ENCODE peak calls at places on chromosomes 1 and 21, in five cellular contexts. E, L, P, J and T are unnamed samples.

GRCh38 chr1:223500560-223501425 is 107.6 kb downstream of the CCDC185 start:
- DNase-seq in L (no peak), P (no peak), E (no peak), J (peak; percentile 20), T (peak; percentile 60)

GRCh38 chr1:116020668-116021272 is 44.5 kb downstream of the SLC22A15 start:
- DNase-seq in J (peak; percentile 13), P (peak; percentile 49), E (peak; percentile 36), L (no peak), T (peak; percentile 82)

GRCh38 chr1:154992721-154993571 is 440 bp upstream of the LENEP start:
- DNase-seq in L (no peak), P (no peak), J (no peak), E (no peak), T (no peak)

GRCh38 chr21:38511198-38511597 is 12.9 kb upstream of the ERG start:
- DNase-seq in L (no peak), P (no peak), E (no peak), J (no peak), T (no peak)

GRCh38 chr1:239107676-239108075 is 278.7 kb upstream of the CHRM3 start:
- DNase-seq in E (no peak), P (no peak), L (no peak), J (no peak), T (no peak)

GRCh38 chr1:205812271-205812877 is 624 bp downstream of the SLC41A1 start:
- DNase-seq in P (no peak), E (peak; percentile 37), L (peak; percentile 39), J (no peak), T (peak; percentile 71)

GRCh38 chr1:221449801-221450470 is 292.0 kb downstream of the DUSP10 start:
- DNase-seq in J (no peak), L (no peak), E (no peak), P (no peak), T (no peak)

GRCh38 chr1:54163051-54163450 is 10.3 kb upstream of the CDCP2 start:
- DNase-seq in L (no peak), P (no peak), E (no peak), J (no peak), T (no peak)

GRCh38 chr1:223834660-223835263 is 11.0 kb downstream of the TP53BP2 start:
- DNase-seq in J (no peak), P (no peak), E (no peak), L (no peak), T (no peak)

GRCh38 chr1:37159102-37159501 is 124.8 kb upstream of the GRIK3 start:
- DNase-seq in P (no peak), E (no peak), J (no peak), L (no peak), T (peak; percentile 60)

GRCh38 chr1:115988953-115989352 is 12.6 kb downstream of the SLC22A15 start:
- DNase-seq in L (no peak), P (no peak), J (no peak), E (no peak), T (no peak)

GRCh38 chr1:91123319-91123718 is 101.5 kb upstream of the ZNF644 start:
- DNase-seq in E (no peak), P (no peak), L (no peak), J (no peak), T (no peak)

GRCh38 chr1:23424171-23424959 is at the start of gene TCEA3:
- DNase-seq in J (no peak), E (peak; percentile 70), L (peak; percentile 40), P (no peak), T (peak; percentile 69)

GRCh38 chr21:41369915-41370839 is 8.3 kb downstream of the MX2 start:
- DNase-seq in J (no peak), L (peak; percentile 11), P (no peak), E (no peak), T (peak; percentile 52)

GRCh38 chr1:59143824-59144223 is 153.1 kb upstream of the FGGY start:
- DNase-seq in P (no peak), L (no peak), E (no peak), J (no peak), T (peak; percentile 37)

GRCh38 chr1:219372916-219373615 is 199.4 kb downstream of the LYPLAL1 start:
- DNase-seq in J (no peak), P (no peak), E (no peak), L (no peak), T (no peak)

GRCh38 chr1:206550446-206550845 is 43.1 kb downstream of the RASSF5 start:
- DNase-seq in E (no peak), L (no peak), P (no peak), J (peak; percentile 65), T (no peak)

GRCh38 chr1:182595641-182596240 is 6.7 kb upstream of the RNASEL start:
- DNase-seq in J (peak; percentile 20), E (peak; percentile 58), P (no peak), L (peak; percentile 65), T (peak; percentile 79)

GRCh38 chr1:90768098-90768497 is 51.0 kb upstream of the BARHL2 start:
- DNase-seq in P (no peak), L (no peak), J (no peak), E (no peak), T (no peak)